ENCODE peak calls at places on chromosomes 7 and 10, in six cellular contexts. One of them, this sample, is unnamed.

GRCh38 chr10:100370976-100371706 is 24.1 kb downstream of the SCD start:
- DNase-seq in K562: peak
- DNase-seq in HCT116: peak
- DNase-seq in HepG2: peak
- DNase-seq in GM12878: peak
- DNase-seq in H1: peak
- DNase-seq in this sample: peak

GRCh38 chr7:64555046-64555445 is 7.8 kb downstream of the ZNF680 start:
- DNase-seq in K562: no peak
- DNase-seq in HCT116: no peak
- DNase-seq in HepG2: no peak
- DNase-seq in GM12878: no peak
- DNase-seq in H1: no peak
- DNase-seq in this sample: no peak

GRCh38 chr10:58322072-58322834 is 12.6 kb upstream of the UBE2D1 start:
- DNase-seq in K562: no peak
- DNase-seq in HCT116: no peak
- DNase-seq in HepG2: peak
- DNase-seq in GM12878: no peak
- DNase-seq in H1: no peak
- DNase-seq in this sample: no peak

GRCh38 chr10:102072867-102073527 is 7.8 kb downstream of the HPS6 start:
- DNase-seq in K562: peak
- DNase-seq in HCT116: peak
- DNase-seq in HepG2: peak
- DNase-seq in GM12878: no peak
- DNase-seq in H1: peak
- DNase-seq in this sample: peak

GRCh38 chr10:103451091-103451801 is 924 bp downstream of the CALHM2 start:
- DNase-seq in K562: peak
- DNase-seq in HCT116: peak
- DNase-seq in HepG2: no peak
- DNase-seq in GM12878: no peak
- DNase-seq in H1: no peak
- DNase-seq in this sample: no peak

GRCh38 chr10:83582407-83583095 is 556.8 kb upstream of the GHITM start:
- DNase-seq in K562: no peak
- DNase-seq in HCT116: no peak
- DNase-seq in HepG2: no peak
- DNase-seq in GM12878: no peak
- DNase-seq in H1: no peak
- DNase-seq in this sample: no peak

GRCh38 chr7:46627038-46627315 is 705.9 kb upstream of the IGFBP3 start:
- DNase-seq in K562: no peak
- DNase-seq in HCT116: no peak
- DNase-seq in HepG2: no peak
- DNase-seq in GM12878: no peak
- DNase-seq in H1: no peak
- DNase-seq in this sample: no peak

GRCh38 chr10:21624951-21625350 is 90.9 kb downstream of the MLLT10 start:
- DNase-seq in K562: no peak
- DNase-seq in HCT116: no peak
- DNase-seq in HepG2: no peak
- DNase-seq in GM12878: no peak
- DNase-seq in H1: no peak
- DNase-seq in this sample: no peak

GRCh38 chr7:139523988-139524815 is 717 bp downstream of the CLEC2L start:
- DNase-seq in K562: no peak
- DNase-seq in HCT116: no peak
- DNase-seq in HepG2: no peak
- DNase-seq in GM12878: no peak
- DNase-seq in H1: peak
- DNase-seq in this sample: peak

GRCh38 chr10:3542185-3542611 is 242.8 kb downstream of the KLF6 start:
- DNase-seq in K562: no peak
- DNase-seq in HCT116: no peak
- DNase-seq in HepG2: no peak
- DNase-seq in GM12878: no peak
- DNase-seq in H1: no peak
- DNase-seq in this sample: no peak

GRCh38 chr7:133883591-133883990 is 243.5 kb upstream of the LRGUK start:
- DNase-seq in K562: no peak
- DNase-seq in HCT116: no peak
- DNase-seq in HepG2: no peak
- DNase-seq in GM12878: no peak
- DNase-seq in H1: no peak
- DNase-seq in this sample: no peak

GRCh38 chr7:433558-433957 is 86.1 kb downstream of the PDGFA start:
- DNase-seq in K562: no peak
- DNase-seq in HCT116: no peak
- DNase-seq in HepG2: no peak
- DNase-seq in GM12878: no peak
- DNase-seq in H1: no peak
- DNase-seq in this sample: no peak

GRCh38 chr7:101410743-101411476 is 48.2 kb downstream of the COL26A1 start:
- DNase-seq in K562: peak
- DNase-seq in HCT116: peak
- DNase-seq in HepG2: peak
- DNase-seq in GM12878: no peak
- DNase-seq in H1: peak
- DNase-seq in this sample: peak

GRCh38 chr7:14902589-14902963 is at the start of gene DGKB:
- DNase-seq in K562: no peak
- DNase-seq in HCT116: no peak
- DNase-seq in HepG2: no peak
- DNase-seq in GM12878: no peak
- DNase-seq in H1: peak
- DNase-seq in this sample: peak

GRCh38 chr10:100980327-100981110 is 6.8 kb downstream of the MRPL43 start:
- DNase-seq in K562: no peak
- DNase-seq in HCT116: no peak
- DNase-seq in HepG2: no peak
- DNase-seq in GM12878: no peak
- DNase-seq in H1: peak
- DNase-seq in this sample: no peak

GRCh38 chr7:40316176-40316575 is 181.4 kb downstream of the SUGCT start:
- DNase-seq in K562: no peak
- DNase-seq in HCT116: no peak
- DNase-seq in HepG2: no peak
- DNase-seq in GM12878: no peak
- DNase-seq in H1: no peak
- DNase-seq in this sample: no peak

GRCh38 chr10:15370741-15371701 is at the start of gene FAM171A1:
- DNase-seq in K562: peak
- DNase-seq in HCT116: no peak
- DNase-seq in HepG2: no peak
- DNase-seq in GM12878: no peak
- DNase-seq in H1: peak
- DNase-seq in this sample: peak
- TF ChIP-seq CTCF in K562: peak
- TF ChIP-seq CTCF in HCT116: peak
- TF ChIP-seq CTCF in HepG2: peak
- TF ChIP-seq CTCF in GM12878: no peak
- TF ChIP-seq CTCF in H1: peak
- TF ChIP-seq CTCF in this sample: peak

DNA sequence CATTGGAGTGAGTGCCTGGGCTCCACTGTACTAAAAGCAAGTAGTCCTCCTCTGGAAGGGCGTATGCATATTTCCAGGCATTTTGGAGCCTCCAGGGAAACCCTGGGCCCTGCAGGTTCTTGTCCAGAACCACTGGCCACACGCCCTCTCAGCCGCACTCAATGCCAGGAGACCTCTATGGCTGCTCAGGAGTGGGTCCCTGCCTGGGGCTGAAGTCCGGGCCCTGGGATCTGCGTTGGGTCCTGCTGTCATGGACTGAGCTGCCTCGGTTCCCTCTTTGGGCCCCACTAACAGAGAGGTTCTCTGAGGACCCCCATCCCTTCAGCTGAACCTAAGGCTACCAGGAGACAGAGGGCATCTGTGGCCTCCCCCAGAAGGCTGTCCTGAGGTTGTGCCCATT is 58.3 kb downstream of the GRK5 start:
- DNase-seq in K562: no peak
- DNase-seq in HCT116: no peak
- DNase-seq in HepG2: no peak
- DNase-seq in GM12878: no peak
- DNase-seq in H1: no peak
- DNase-seq in this sample: no peak
- TF ChIP-seq ATF3 in K562: no peak
- TF ChIP-seq ATF3 in HCT116: no peak
- TF ChIP-seq ATF3 in HepG2: no peak
- TF ChIP-seq ATF3 in GM12878: no peak
- TF ChIP-seq ATF3 in H1: no peak
- TF ChIP-seq ATF3 in this sample: no peak

GRCh38 chr10:35631404-35631803 is 10.7 kb downstream of the FZD8 start:
- DNase-seq in K562: no peak
- DNase-seq in HCT116: no peak
- DNase-seq in HepG2: no peak
- DNase-seq in GM12878: no peak
- DNase-seq in H1: no peak
- DNase-seq in this sample: no peak

GRCh38 chr10:35636942-35637341 is 5.2 kb downstream of the FZD8 start:
- DNase-seq in K562: no peak
- DNase-seq in HCT116: no peak
- DNase-seq in HepG2: no peak
- DNase-seq in GM12878: no peak
- DNase-seq in H1: no peak
- DNase-seq in this sample: no peak

GRCh38 chr10:35633006-35633980 is 8.8 kb downstream of the FZD8 start:
- DNase-seq in K562: no peak
- DNase-seq in HCT116: no peak
- DNase-seq in HepG2: no peak
- DNase-seq in GM12878: no peak
- DNase-seq in H1: no peak
- DNase-seq in this sample: no peak

GRCh38 chr10:35635576-35635975 is 6.5 kb downstream of the FZD8 start:
- DNase-seq in K562: peak
- DNase-seq in HCT116: peak
- DNase-seq in HepG2: peak
- DNase-seq in GM12878: peak
- DNase-seq in H1: peak
- DNase-seq in this sample: peak

DNA sequence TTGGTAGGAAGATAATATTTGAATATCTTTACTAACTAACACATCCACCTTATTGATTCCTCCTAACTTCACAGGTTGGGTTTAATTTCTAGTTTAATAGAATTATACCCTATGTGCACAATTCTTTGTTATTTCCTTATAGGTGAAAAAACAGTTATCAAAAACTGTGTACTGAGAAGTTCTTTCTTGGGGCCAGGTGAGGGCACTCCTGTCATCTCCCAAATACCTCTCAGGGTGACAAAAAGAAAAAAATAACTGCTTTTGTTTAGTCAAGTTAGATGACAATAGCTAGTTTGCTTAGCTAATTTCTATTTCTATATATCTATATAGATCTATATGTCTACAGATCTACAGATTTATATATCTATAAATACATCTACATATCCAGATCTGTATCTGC is 10.1 kb downstream of the FZD8 start:
- DNase-seq in K562: no peak
- DNase-seq in HCT116: no peak
- DNase-seq in HepG2: no peak
- DNase-seq in GM12878: no peak
- DNase-seq in H1: no peak
- DNase-seq in this sample: no peak
- TF ChIP-seq CTCF in K562: no peak
- TF ChIP-seq CTCF in HCT116: no peak
- TF ChIP-seq CTCF in HepG2: no peak
- TF ChIP-seq CTCF in GM12878: no peak
- TF ChIP-seq CTCF in H1: no peak
- TF ChIP-seq CTCF in this sample: no peak

GRCh38 chr10:119677904-119678755 is 26.9 kb downstream of the BAG3 start:
- DNase-seq in K562: no peak
- DNase-seq in HCT116: no peak
- DNase-seq in HepG2: no peak
- DNase-seq in GM12878: no peak
- DNase-seq in H1: no peak
- DNase-seq in this sample: no peak
- TF ChIP-seq ATF3 in K562: no peak
- TF ChIP-seq ATF3 in HCT116: no peak
- TF ChIP-seq ATF3 in HepG2: no peak
- TF ChIP-seq ATF3 in GM12878: no peak
- TF ChIP-seq ATF3 in H1: no peak
- TF ChIP-seq ATF3 in this sample: no peak

GRCh38 chr10:42707229-42707628 is 68.9 kb upstream of the ZNF33B start:
- DNase-seq in K562: no peak
- DNase-seq in HCT116: no peak
- DNase-seq in HepG2: no peak
- DNase-seq in GM12878: no peak
- DNase-seq in H1: no peak
- DNase-seq in this sample: no peak
- TF ChIP-seq CTCF in K562: no peak
- TF ChIP-seq CTCF in HCT116: no peak
- TF ChIP-seq CTCF in HepG2: no peak
- TF ChIP-seq CTCF in GM12878: no peak
- TF ChIP-seq CTCF in H1: no peak
- TF ChIP-seq CTCF in this sample: no peak

GRCh38 chr7:87575521-87575920 is 25.2 kb downstream of the ABCB1 start:
- DNase-seq in K562: no peak
- DNase-seq in HCT116: no peak
- DNase-seq in HepG2: no peak
- DNase-seq in GM12878: no peak
- DNase-seq in H1: no peak
- DNase-seq in this sample: no peak
- TF ChIP-seq ATF3 in K562: no peak
- TF ChIP-seq ATF3 in HCT116: no peak
- TF ChIP-seq ATF3 in HepG2: no peak
- TF ChIP-seq ATF3 in GM12878: no peak
- TF ChIP-seq ATF3 in H1: no peak
- TF ChIP-seq ATF3 in this sample: no peak

DNA sequence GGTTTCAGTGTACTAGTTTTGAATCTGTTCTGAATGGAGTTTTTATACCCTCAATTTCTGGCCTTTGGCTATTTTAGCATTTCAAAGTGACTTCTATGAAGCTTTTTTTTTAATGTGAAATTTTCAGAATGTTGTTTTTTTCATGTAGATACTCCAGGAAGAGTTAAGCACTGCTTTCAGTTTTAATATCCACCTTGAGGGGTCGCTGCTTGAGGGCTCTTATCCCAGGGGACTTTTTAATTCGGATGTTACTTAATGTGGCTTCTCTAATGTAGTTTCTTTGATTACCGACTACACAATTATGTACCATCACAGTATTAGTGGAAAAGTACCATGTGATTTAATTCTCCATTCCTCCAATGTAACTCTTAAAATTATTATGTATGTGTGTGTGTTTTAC is 5.2 kb downstream of the IFIT5 start:
- DNase-seq in K562: peak
- DNase-seq in HCT116: no peak
- DNase-seq in HepG2: no peak
- DNase-seq in GM12878: no peak
- DNase-seq in H1: no peak
- DNase-seq in this sample: no peak
- TF ChIP-seq CTCF in K562: no peak
- TF ChIP-seq CTCF in HCT116: no peak
- TF ChIP-seq CTCF in HepG2: no peak
- TF ChIP-seq CTCF in GM12878: peak
- TF ChIP-seq CTCF in H1: no peak
- TF ChIP-seq CTCF in this sample: peak

GRCh38 chr10:86295351-86295750 is 71.2 kb downstream of the GRID1 start:
- DNase-seq in K562: no peak
- DNase-seq in HCT116: no peak
- DNase-seq in HepG2: no peak
- DNase-seq in GM12878: no peak
- DNase-seq in H1: peak
- DNase-seq in this sample: no peak
- TF ChIP-seq ATF3 in K562: no peak
- TF ChIP-seq ATF3 in HCT116: no peak
- TF ChIP-seq ATF3 in HepG2: no peak
- TF ChIP-seq ATF3 in GM12878: no peak
- TF ChIP-seq ATF3 in H1: no peak
- TF ChIP-seq ATF3 in this sample: no peak